ENCODE peak calls at places on chromosomes 4 and X, in eight cellular contexts. G is lung, Z is adipocyte, V is mucosa of descending colon, U is GM23248, S is ascending aorta, T is iPS DF 6.9, O is psoas muscle. F is an unnamed sample.

GRCh38 chr4:42278709-42279324 is 118.5 kb upstream of the SHISA3 start:
- DNase-seq in G (no peak), Z (no peak), V (no peak), U (no peak), S (no peak), T (no peak), O (no peak), F (no peak)

GRCh38 chr4:7132730-7133582 is 59.4 kb upstream of the SORCS2 start:
- DNase-seq in G (no peak), Z (no peak), V (no peak), U (peak), S (no peak), T (no peak), O (no peak), F (no peak)

GRCh38 chrX:100636321-100636991 is at the start of gene TSPAN6:
- DNase-seq in G (peak), Z (peak), V (peak), U (peak), S (peak), T (no peak), O (peak), F (no peak)

GRCh38 chrX:40945366-40945713 is 139.9 kb upstream of the USP9X start:
- DNase-seq in G (no peak), Z (peak), V (no peak), U (peak), S (no peak), T (no peak), O (no peak), F (peak)

GRCh38 chr4:3499710-3500109 is 32.5 kb downstream of the LRPAP1 start:
- DNase-seq in G (no peak), Z (no peak), V (no peak), U (no peak), S (no peak), T (no peak), O (no peak), F (no peak)

GRCh38 chr4:155944516-155944915 is 9.2 kb downstream of the CTSO start:
- DNase-seq in G (no peak), Z (no peak), V (no peak), U (no peak), S (no peak), T (no peak), O (no peak), F (no peak)

GRCh38 chr4:6916587-6917444 is 7.2 kb downstream of the TBC1D14 start:
- DNase-seq in G (peak), Z (peak), V (peak), U (peak), S (no peak), T (no peak), O (peak), F (no peak)

GRCh38 chr4:57098945-57099344 is 11.2 kb downstream of the IGFBP7 start:
- DNase-seq in G (no peak), Z (peak), V (no peak), U (peak), S (no peak), T (no peak), O (no peak), F (no peak)

GRCh38 chr4:76611164-76611563 is 176.1 kb downstream of the SHROOM3 start:
- DNase-seq in G (no peak), Z (peak), V (no peak), U (peak), S (no peak), T (no peak), O (no peak), F (no peak)

GRCh38 chr4:177107288-177107901 is 202.3 kb upstream of the NEIL3 start:
- DNase-seq in G (no peak), Z (no peak), V (no peak), U (peak), S (no peak), T (no peak), O (no peak), F (no peak)

GRCh38 chr4:167218022-167218608 is 16.2 kb downstream of the SPOCK3 start:
- DNase-seq in G (peak), Z (no peak), V (no peak), U (no peak), S (no peak), T (no peak), O (no peak), F (no peak)

GRCh38 chrX:155313766-155314165 is 20.6 kb downstream of the CLIC2 start:
- DNase-seq in G (no peak), Z (no peak), V (no peak), U (no peak), S (no peak), T (no peak), O (no peak), F (peak)

GRCh38 chr4:78032446-78032845 is 24.7 kb upstream of the FRAS1 start:
- DNase-seq in G (no peak), Z (no peak), V (no peak), U (no peak), S (no peak), T (no peak), O (no peak), F (no peak)

GRCh38 chr4:100369871-100370270 is 148.0 kb downstream of the EMCN start:
- DNase-seq in G (no peak), Z (no peak), V (no peak), U (no peak), S (no peak), T (no peak), O (no peak), F (no peak)

GRCh38 chrX:140509468-140510305 is 4.8 kb upstream of the SOX3 start:
- DNase-seq in G (no peak), Z (no peak), V (no peak), U (no peak), S (no peak), T (no peak), O (no peak), F (no peak)

GRCh38 chr4:86720508-86721068 is 126.5 kb downstream of the PTPN13 start:
- DNase-seq in G (no peak), Z (no peak), V (no peak), U (peak), S (no peak), T (no peak), O (no peak), F (no peak)

GRCh38 chr4:8209997-8210396 is 10.9 kb downstream of the SH3TC1 start:
- DNase-seq in G (no peak), Z (no peak), V (peak), U (no peak), S (no peak), T (no peak), O (no peak), F (no peak)

GRCh38 chrX:12753366-12753765 is 37.8 kb upstream of the PRPS2 start:
- DNase-seq in G (no peak), Z (no peak), V (no peak), U (no peak), S (no peak), T (no peak), O (no peak), F (no peak)

GRCh38 chr4:3228881-3229280 is 20.1 kb upstream of the MSANTD1 start:
- DNase-seq in G (no peak), Z (no peak), V (peak), U (no peak), S (no peak), T (no peak), O (peak), F (no peak)

GRCh38 chr4:114384629-114385028 is 214.0 kb upstream of the UGT8 start:
- DNase-seq in G (no peak), Z (peak), V (no peak), U (peak), S (no peak), T (no peak), O (no peak), F (peak)

GRCh38 chr4:110610940-110611785 is 11.7 kb downstream of the PITX2 start:
- DNase-seq in G (no peak), Z (no peak), V (no peak), U (peak), S (no peak), T (no peak), O (no peak), F (no peak)

GRCh38 chr4:152169666-152170065 is 366.2 kb downstream of the FBXW7 start:
- DNase-seq in G (no peak), Z (no peak), V (no peak), U (no peak), S (no peak), T (no peak), O (no peak), F (no peak)

GRCh38 chr4:13476915-13477314 is 7.2 kb downstream of the RAB28 start:
- DNase-seq in G (no peak), Z (peak), V (no peak), U (peak), S (no peak), T (no peak), O (no peak), F (no peak)

GRCh38 chrX:38666909-38667308 is 105.6 kb downstream of the TSPAN7 start:
- DNase-seq in G (no peak), Z (no peak), V (no peak), U (no peak), S (no peak), T (no peak), O (no peak), F (no peak)

GRCh38 chr4:126778348-126778747 is 854.4 kb upstream of the INTU start:
- DNase-seq in G (no peak), Z (peak), V (no peak), U (peak), S (no peak), T (no peak), O (no peak), F (no peak)

GRCh38 chr4:128228778-128229457 is 58.7 kb downstream of the PGRMC2 start:
- DNase-seq in G (no peak), Z (peak), V (no peak), U (peak), S (no peak), T (no peak), O (no peak), F (no peak)

GRCh38 chrX:40402771-40403533 is 177.8 kb upstream of the ATP6AP2 start:
- DNase-seq in G (no peak), Z (peak), V (no peak), U (peak), S (no peak), T (no peak), O (peak), F (no peak)

GRCh38 chr4:102836596-102836995 is 9.2 kb upstream of the UBE2D3 start:
- DNase-seq in G (no peak), Z (no peak), V (no peak), U (no peak), S (no peak), T (no peak), O (no peak), F (peak)

GRCh38 chr4:8344387-8344786 is 74.8 kb downstream of the HTRA3 start:
- DNase-seq in G (no peak), Z (no peak), V (no peak), U (no peak), S (peak), T (no peak), O (no peak), F (no peak)

GRCh38 chrX:152907084-152907651 is 9.3 kb downstream of the ZNF185 start:
- DNase-seq in G (no peak), Z (no peak), V (peak), U (peak), S (no peak), T (no peak), O (peak), F (no peak)
- H3K4me3 ChIP-seq in G (no peak), Z (no peak), V (no peak), U (no peak), S (no peak), T (no peak), O (no peak), F (no peak)

GRCh38 chrX:11666180-11666579 is 460 bp upstream of the ARHGAP6 start:
- DNase-seq in G (no peak), Z (peak), V (no peak), U (peak), S (no peak), T (no peak), O (peak), F (peak)

GRCh38 chrX:11663875-11664210 is 1.9 kb downstream of the ARHGAP6 start:
- DNase-seq in G (no peak), Z (no peak), V (no peak), U (no peak), S (no peak), T (no peak), O (no peak), F (peak)

GRCh38 chrX:11667286-11667685 is 1.6 kb upstream of the ARHGAP6 start:
- DNase-seq in G (no peak), Z (no peak), V (no peak), U (no peak), S (no peak), T (no peak), O (no peak), F (no peak)

GRCh38 chrX:11665144-11666040 is at the start of gene ARHGAP6:
- DNase-seq in G (no peak), Z (peak), V (peak), U (peak), S (peak), T (no peak), O (peak), F (peak)

GRCh38 chrX:11664211-11664888 is 1.4 kb downstream of the ARHGAP6 start:
- DNase-seq in G (no peak), Z (peak), V (peak), U (peak), S (no peak), T (no peak), O (peak), F (no peak)
- H3K4me3 ChIP-seq in G (peak), Z (peak), V (no peak), U (peak), S (peak), T (peak), O (peak), F (peak)

DNA sequence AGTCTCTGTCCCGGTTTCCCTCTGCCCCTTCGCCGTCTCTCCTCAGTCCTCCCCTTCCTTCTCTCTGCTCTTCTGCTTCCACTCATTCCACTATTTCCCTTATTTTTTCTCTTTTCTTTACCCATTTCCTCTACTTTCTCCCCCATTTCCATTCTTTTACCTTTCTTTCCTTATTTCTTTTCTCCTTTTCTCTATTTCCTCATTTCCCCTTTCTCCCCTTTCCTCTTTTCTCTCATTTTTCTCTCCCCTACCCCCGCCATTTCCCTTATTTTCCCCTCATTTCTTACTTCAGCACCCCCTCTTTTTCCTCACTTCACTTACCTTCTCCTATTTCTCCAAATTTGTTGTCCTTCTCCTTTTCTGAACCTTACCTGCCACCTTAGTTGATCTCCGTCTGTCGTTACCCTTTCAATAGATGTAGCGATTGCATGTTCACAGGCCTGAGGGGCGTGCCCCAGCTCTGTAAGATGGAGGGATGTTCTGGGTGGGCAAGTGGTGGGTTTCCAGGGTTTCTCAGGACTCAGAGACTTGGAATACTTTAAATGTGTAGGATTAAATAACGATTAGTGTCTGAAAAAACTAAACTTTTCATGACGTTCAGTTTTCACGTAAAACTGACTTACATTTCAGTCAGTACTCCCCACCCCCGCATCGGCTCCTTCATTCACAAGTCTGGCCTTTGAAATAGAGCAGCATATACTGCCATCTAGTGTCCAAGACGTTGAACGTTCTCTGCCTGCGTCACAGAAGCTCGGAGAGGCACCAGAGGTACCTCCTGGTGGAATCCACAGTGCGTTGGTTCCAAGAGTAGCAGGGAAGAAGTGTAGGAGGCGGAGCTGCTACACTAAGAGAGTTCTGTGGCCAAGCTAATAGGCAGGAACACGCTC is 641 bp upstream of the NCBP2L start:
- DNase-seq in G (peak), Z (peak), V (peak), U (peak), S (peak), T (peak), O (peak), F (peak)
- H3K4me3 ChIP-seq in G (no peak), Z (peak), V (no peak), U (peak), S (peak), T (no peak), O (peak), F (peak)

GRCh38 chrX:9467751-9468150 is 2.9 kb downstream of the TBL1X start:
- DNase-seq in G (no peak), Z (no peak), V (no peak), U (no peak), S (no peak), T (no peak), O (no peak), F (no peak)
- H3K4me3 ChIP-seq in G (no peak), Z (no peak), V (no peak), U (no peak), S (peak), T (no peak), O (no peak), F (peak)

DNA sequence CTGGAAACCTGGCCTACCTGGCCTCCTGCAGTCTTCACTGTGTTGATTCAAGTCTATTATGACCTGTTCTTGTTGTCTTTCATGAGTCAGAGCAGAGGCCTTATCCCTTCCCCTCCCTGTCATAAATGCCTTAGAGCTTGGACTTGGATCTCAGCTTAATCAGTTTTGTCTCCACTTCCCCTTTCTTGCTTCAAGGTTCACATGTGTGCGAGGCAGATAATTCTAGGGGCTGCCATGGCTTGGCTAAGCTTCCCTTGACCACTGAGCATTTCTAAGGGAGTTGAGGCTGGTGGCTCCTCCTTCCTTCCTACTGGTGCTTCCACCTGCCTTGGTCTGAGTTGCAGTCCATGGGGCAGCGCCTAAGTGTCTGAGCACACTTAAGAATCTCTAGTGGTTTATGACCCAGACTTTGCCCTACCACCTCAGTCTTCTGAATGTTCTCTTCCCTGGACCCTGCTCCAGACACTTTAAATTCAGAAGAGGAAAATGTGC is 1.7 kb upstream of the HEPH start:
- DNase-seq in G (no peak), Z (no peak), V (no peak), U (peak), S (no peak), T (no peak), O (no peak), F (no peak)
- H3K4me3 ChIP-seq in G (no peak), Z (no peak), V (no peak), U (no peak), S (no peak), T (no peak), O (no peak), F (no peak)

F was measured in HAP-1.